ENCODE peak calls at places on chromosomes 16 and 17, in ten cellular contexts. A is GM23248, D is astrocyte of the cerebellum, B is heart left ventricle, R is transverse colon, K is AG04450, G is fibroblast of mammary gland, X is cardiac muscle cell, Q is colonic mucosa, N is HL-60. U is an unnamed sample.

GRCh38 chr16:47905771-47906170 is 250.0 kb downstream of the ABCC12 start:
- DNase-seq in A (peak), D (no peak), B (no peak), R (no peak), K (no peak), G (peak), X (no peak), Q (no peak), N (no peak), U (no peak)

GRCh38 chr17:29116652-29117439 is 63.4 kb downstream of the MYO18A start:
- DNase-seq in A (peak), D (no peak), B (peak), R (peak), K (no peak), G (peak), X (peak), Q (peak), N (peak), U (no peak)

GRCh38 chr16:67198238-67198734 is 645 bp upstream of the ELMO3 start:
- DNase-seq in A (peak), D (no peak), B (no peak), R (peak), K (no peak), G (peak), X (peak), Q (peak), N (peak), U (no peak)

GRCh38 chr16:4944333-4945281 is 7.7 kb upstream of the PPL start:
- DNase-seq in A (peak), D (peak), B (peak), R (peak), K (peak), G (peak), X (peak), Q (peak), N (peak), U (peak)

GRCh38 chr17:44599298-44600175 is 42.3 kb downstream of the FZD2 start:
- DNase-seq in A (peak), D (peak), B (peak), R (peak), K (peak), G (peak), X (peak), Q (peak), N (no peak), U (peak)

GRCh38 chr16:89909777-89910716 is 8.6 kb upstream of the MC1R start:
- DNase-seq in A (peak), D (no peak), B (peak), R (peak), K (no peak), G (peak), X (peak), Q (peak), N (peak), U (no peak)

GRCh38 chr17:75077490-75078096 is 10.2 kb upstream of the SLC16A5 start:
- DNase-seq in A (peak), D (no peak), B (peak), R (peak), K (no peak), G (no peak), X (no peak), Q (peak), N (peak), U (no peak)

GRCh38 chr17:68427575-68427974 is 29.7 kb downstream of the WIPI1 start:
- DNase-seq in A (no peak), D (no peak), B (no peak), R (no peak), K (no peak), G (no peak), X (no peak), Q (no peak), N (no peak), U (no peak)

GRCh38 chr16:73082608-73083007 is 34.7 kb upstream of the ZFHX3 start:
- DNase-seq in A (peak), D (peak), B (no peak), R (no peak), K (peak), G (peak), X (no peak), Q (no peak), N (no peak), U (peak)

GRCh38 chr16:83911290-83911689 is 12.4 kb downstream of the MLYCD start:
- DNase-seq in A (no peak), D (no peak), B (no peak), R (no peak), K (no peak), G (no peak), X (no peak), Q (no peak), N (no peak), U (no peak)
- H3K4me3 ChIP-seq in A (no peak), D (no peak), B (no peak), R (no peak), K (no peak), G (no peak), X (no peak), Q (no peak), N (no peak), U (no peak)

DNA sequence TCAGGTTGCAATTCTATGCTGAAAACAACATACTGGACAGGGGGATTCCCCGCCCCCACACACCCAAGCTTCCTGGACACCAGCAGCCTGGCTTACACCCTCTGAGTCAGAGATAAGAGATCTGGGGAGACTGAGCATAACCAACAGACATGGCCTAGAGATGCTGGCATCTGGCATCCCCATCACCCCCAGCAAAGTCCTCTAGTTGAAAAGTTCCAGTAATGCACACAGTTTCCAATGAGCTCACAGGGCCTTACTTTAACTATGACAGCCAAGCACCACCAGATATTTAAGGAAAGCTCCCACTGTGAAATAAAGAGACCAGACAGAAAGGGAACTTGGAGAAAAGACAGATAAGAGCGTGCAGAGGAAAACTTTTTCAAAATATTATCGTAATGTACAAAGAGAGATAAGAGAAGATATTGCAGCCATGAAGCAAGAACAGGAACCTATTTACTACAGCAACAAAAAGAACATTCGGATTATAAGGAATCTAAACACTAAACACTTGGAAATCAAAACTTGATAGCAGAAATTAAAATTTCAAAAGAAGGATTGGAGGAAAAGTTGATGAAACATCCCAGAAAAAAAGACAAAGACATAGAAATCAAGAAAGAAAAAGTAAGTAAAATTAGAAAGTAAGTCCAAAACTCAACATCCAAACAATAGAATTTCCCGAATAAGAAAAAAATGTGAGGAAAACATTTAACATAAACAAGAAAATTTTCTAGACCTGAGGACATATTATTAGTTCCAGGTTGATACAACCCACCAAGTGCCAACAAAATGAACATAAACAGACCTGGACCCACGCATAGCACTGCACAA is 17.2 kb upstream of the ALOX15 start:
- DNase-seq in A (peak), D (no peak), B (no peak), R (no peak), K (peak), G (peak), X (no peak), Q (no peak), N (no peak), U (peak)
- H3K4me3 ChIP-seq in A (no peak), D (no peak), B (no peak), R (no peak), K (no peak), G (no peak), X (no peak), Q (no peak), N (no peak), U (no peak)

GRCh38 chr17:72587156-72587555 is 466.3 kb downstream of the SOX9 start:
- DNase-seq in A (peak), D (peak), B (no peak), R (no peak), K (no peak), G (no peak), X (no peak), Q (no peak), N (no peak), U (no peak)
- H3K4me3 ChIP-seq in A (no peak), D (no peak), B (no peak), R (no peak), K (no peak), G (no peak), X (no peak), Q (no peak), N (no peak), U (no peak)

GRCh38 chr17:50627386-50627781 is 7.3 kb upstream of the ABCC3 start:
- DNase-seq in A (no peak), D (no peak), B (no peak), R (no peak), K (no peak), G (no peak), X (no peak), Q (no peak), N (no peak), U (no peak)
- H3K4me3 ChIP-seq in A (no peak), D (no peak), B (no peak), R (no peak), K (no peak), G (no peak), X (no peak), Q (no peak), N (no peak), U (no peak)

GRCh38 chr16:19861811-19862327 is 22.8 kb downstream of the GPRC5B start:
- DNase-seq in A (no peak), D (no peak), B (no peak), R (no peak), K (no peak), G (no peak), X (no peak), Q (no peak), N (no peak), U (no peak)
- H3K4me3 ChIP-seq in A (no peak), D (no peak), B (peak), R (no peak), K (no peak), G (no peak), X (no peak), Q (no peak), N (no peak), U (no peak)

GRCh38 chr16:84595052-84595481 is 22.8 kb downstream of the COTL1 start:
- DNase-seq in A (no peak), D (no peak), B (no peak), R (peak), K (no peak), G (no peak), X (no peak), Q (peak), N (no peak), U (no peak)
- H3K4me3 ChIP-seq in A (no peak), D (no peak), B (no peak), R (no peak), K (no peak), G (no peak), X (no peak), Q (peak), N (peak), U (no peak)

GRCh38 chr17:77318491-77319210 is 177.9 kb downstream of the SEC14L1 start:
- DNase-seq in A (peak), D (no peak), B (no peak), R (peak), K (no peak), G (peak), X (no peak), Q (no peak), N (peak), U (no peak)

GRCh38 chr17:77319211-77320031 is 178.7 kb downstream of the SEC14L1 start:
- DNase-seq in A (peak), D (no peak), B (peak), R (peak), K (no peak), G (peak), X (no peak), Q (peak), N (peak), U (peak)

GRCh38 chr17:77320501-77321256 is 179.9 kb downstream of the SEC14L1 start:
- DNase-seq in A (peak), D (no peak), B (no peak), R (peak), K (no peak), G (peak), X (no peak), Q (no peak), N (peak), U (no peak)

GRCh38 chr17:77318021-77318420 is 177.3 kb downstream of the SEC14L1 start:
- DNase-seq in A (no peak), D (no peak), B (no peak), R (peak), K (no peak), G (no peak), X (no peak), Q (no peak), N (no peak), U (no peak)

GRCh38 chr17:77320046-77320445 is 179.3 kb downstream of the SEC14L1 start:
- DNase-seq in A (peak), D (no peak), B (no peak), R (peak), K (no peak), G (peak), X (no peak), Q (no peak), N (peak), U (no peak)
- H3K4me3 ChIP-seq in A (peak), D (peak), B (peak), R (peak), K (peak), G (peak), X (no peak), Q (peak), N (peak), U (peak)